ENCODE peak calls at places on chromosomes 7 and 10, in six cellular contexts. One of them, this sample, is unnamed.

GRCh38 chr10:110533149-110533548 is 34.3 kb upstream of the SMC3 start:
- DNase-seq in HEK293T: no peak
- DNase-seq in AG08396: no peak
- DNase-seq in fibroblast of mammary gland: no peak
- DNase-seq in pons: no peak
- DNase-seq in colonic mucosa: no peak
- DNase-seq in this sample: no peak

GRCh38 chr10:130412317-130412716 is 276.1 kb downstream of the GLRX3 start:
- DNase-seq in HEK293T: no peak
- DNase-seq in AG08396: no peak
- DNase-seq in fibroblast of mammary gland: no peak
- DNase-seq in pons: no peak
- DNase-seq in colonic mucosa: no peak
- DNase-seq in this sample: no peak

GRCh38 chr7:130721486-130722277 is 12.3 kb downstream of the KLF14 start:
- DNase-seq in HEK293T: peak; percentile 65
- DNase-seq in AG08396: peak; percentile 66
- DNase-seq in fibroblast of mammary gland: peak; percentile 71
- DNase-seq in pons: peak; percentile 83
- DNase-seq in colonic mucosa: peak; percentile 39
- DNase-seq in this sample: peak; percentile 49

GRCh38 chr10:122152544-122152943 is 118.6 kb upstream of the BTBD16 start:
- DNase-seq in HEK293T: no peak
- DNase-seq in AG08396: peak; percentile 80
- DNase-seq in fibroblast of mammary gland: peak; percentile 96
- DNase-seq in pons: peak; percentile 97
- DNase-seq in colonic mucosa: no peak
- DNase-seq in this sample: no peak

GRCh38 chr10:72490951-72491350 is 134.9 kb downstream of the MICU1 start:
- DNase-seq in HEK293T: no peak
- DNase-seq in AG08396: peak; percentile 14
- DNase-seq in fibroblast of mammary gland: peak; percentile 79
- DNase-seq in pons: no peak
- DNase-seq in colonic mucosa: no peak
- DNase-seq in this sample: no peak

GRCh38 chr10:14507156-14507555 is 176.4 kb upstream of the FRMD4A start:
- DNase-seq in HEK293T: no peak
- DNase-seq in AG08396: no peak
- DNase-seq in fibroblast of mammary gland: no peak
- DNase-seq in pons: no peak
- DNase-seq in colonic mucosa: no peak
- DNase-seq in this sample: no peak

GRCh38 chr10:30349967-30350735 is 1.1 kb upstream of the MTPAP start:
- DNase-seq in HEK293T: no peak
- DNase-seq in AG08396: no peak
- DNase-seq in fibroblast of mammary gland: no peak
- DNase-seq in pons: no peak
- DNase-seq in colonic mucosa: no peak
- DNase-seq in this sample: no peak

GRCh38 chr10:89217057-89217990 is 10.2 kb upstream of the CH25H start:
- DNase-seq in HEK293T: peak; percentile 23
- DNase-seq in AG08396: peak; percentile 21
- DNase-seq in fibroblast of mammary gland: peak; percentile 69
- DNase-seq in pons: peak; percentile 91
- DNase-seq in colonic mucosa: peak; percentile 71
- DNase-seq in this sample: peak; percentile 43

GRCh38 chr10:5078781-5079180 is 15.4 kb upstream of the AKR1C3 start:
- DNase-seq in HEK293T: no peak
- DNase-seq in AG08396: no peak
- DNase-seq in fibroblast of mammary gland: no peak
- DNase-seq in pons: no peak
- DNase-seq in colonic mucosa: no peak
- DNase-seq in this sample: no peak

GRCh38 chr7:93799750-93800357 is 90.7 kb downstream of the TFPI2 start:
- DNase-seq in HEK293T: no peak
- DNase-seq in AG08396: peak; percentile 6
- DNase-seq in fibroblast of mammary gland: peak; percentile 42
- DNase-seq in pons: no peak
- DNase-seq in colonic mucosa: no peak
- DNase-seq in this sample: no peak

GRCh38 chr7:29921404-29922010 is 68.1 kb downstream of the SCRN1 start:
- DNase-seq in HEK293T: peak; percentile 78
- DNase-seq in AG08396: peak; percentile 61
- DNase-seq in fibroblast of mammary gland: peak; percentile 70
- DNase-seq in pons: peak; percentile 73
- DNase-seq in colonic mucosa: peak; percentile 41
- DNase-seq in this sample: peak; percentile 52

GRCh38 chr10:96061232-96061631 is 17.8 kb downstream of the CCNJ start:
- DNase-seq in HEK293T: no peak
- DNase-seq in AG08396: no peak
- DNase-seq in fibroblast of mammary gland: no peak
- DNase-seq in pons: no peak
- DNase-seq in colonic mucosa: no peak
- DNase-seq in this sample: no peak

GRCh38 chr10:13894412-13895093 is 307.8 kb downstream of the PRPF18 start:
- DNase-seq in HEK293T: no peak
- DNase-seq in AG08396: no peak
- DNase-seq in fibroblast of mammary gland: peak; percentile 25
- DNase-seq in pons: no peak
- DNase-seq in colonic mucosa: no peak
- DNase-seq in this sample: no peak

GRCh38 chr7:16114633-16115032 is 306.7 kb downstream of the CRPPA start:
- DNase-seq in HEK293T: no peak
- DNase-seq in AG08396: no peak
- DNase-seq in fibroblast of mammary gland: peak; percentile 75
- DNase-seq in pons: no peak
- DNase-seq in colonic mucosa: no peak
- DNase-seq in this sample: no peak

GRCh38 chr7:87513735-87514319 is 38.3 kb upstream of the ABCB4 start:
- DNase-seq in HEK293T: no peak
- DNase-seq in AG08396: no peak
- DNase-seq in fibroblast of mammary gland: no peak
- DNase-seq in pons: no peak
- DNase-seq in colonic mucosa: no peak
- DNase-seq in this sample: no peak

GRCh38 chr7:101163281-101164070 is 1.9 kb downstream of the VGF start:
- DNase-seq in HEK293T: no peak
- DNase-seq in AG08396: no peak
- DNase-seq in fibroblast of mammary gland: no peak
- DNase-seq in pons: no peak
- DNase-seq in colonic mucosa: peak; percentile 57
- DNase-seq in this sample: no peak

GRCh38 chr10:10658157-10658556 is 359.5 kb upstream of the CELF2 start:
- DNase-seq in HEK293T: no peak
- DNase-seq in AG08396: no peak
- DNase-seq in fibroblast of mammary gland: peak; percentile 57
- DNase-seq in pons: no peak
- DNase-seq in colonic mucosa: no peak
- DNase-seq in this sample: no peak

GRCh38 chr10:88346151-88346977 is 236.8 kb downstream of the RNLS start:
- DNase-seq in HEK293T: no peak
- DNase-seq in AG08396: no peak
- DNase-seq in fibroblast of mammary gland: no peak
- DNase-seq in pons: no peak
- DNase-seq in colonic mucosa: no peak
- DNase-seq in this sample: peak; percentile 32

GRCh38 chr7:151987748-151988529 is 31.7 kb downstream of the GALNTL5 start:
- DNase-seq in HEK293T: no peak
- DNase-seq in AG08396: peak; percentile 24
- DNase-seq in fibroblast of mammary gland: peak; percentile 63
- DNase-seq in pons: no peak
- DNase-seq in colonic mucosa: no peak
- DNase-seq in this sample: no peak

GRCh38 chr10:34889004-34889869 is 74.1 kb upstream of the PARD3 start:
- DNase-seq in HEK293T: no peak
- DNase-seq in AG08396: no peak
- DNase-seq in fibroblast of mammary gland: peak; percentile 14
- DNase-seq in pons: no peak
- DNase-seq in colonic mucosa: no peak
- DNase-seq in this sample: no peak

GRCh38 chr10:98321203-98321780 is 53.3 kb upstream of the LOXL4 start:
- DNase-seq in HEK293T: no peak
- DNase-seq in AG08396: no peak
- DNase-seq in fibroblast of mammary gland: no peak
- DNase-seq in pons: no peak
- DNase-seq in colonic mucosa: no peak
- DNase-seq in this sample: no peak

GRCh38 chr10:106175760-106176377 is 988.6 kb downstream of the SORCS1 start:
- DNase-seq in HEK293T: peak; percentile 8
- DNase-seq in AG08396: no peak
- DNase-seq in fibroblast of mammary gland: peak; percentile 37
- DNase-seq in pons: peak; percentile 55
- DNase-seq in colonic mucosa: no peak
- DNase-seq in this sample: no peak

GRCh38 chr7:98178321-98178720 is 32.9 kb upstream of the BHLHA15 start:
- DNase-seq in HEK293T: no peak
- DNase-seq in AG08396: no peak
- DNase-seq in fibroblast of mammary gland: no peak
- DNase-seq in pons: peak; percentile 66
- DNase-seq in colonic mucosa: no peak
- DNase-seq in this sample: no peak

GRCh38 chr7:66304536-66304935 is 99.4 kb downstream of the TPST1 start:
- DNase-seq in HEK293T: no peak
- DNase-seq in AG08396: no peak
- DNase-seq in fibroblast of mammary gland: peak; percentile 37
- DNase-seq in pons: no peak
- DNase-seq in colonic mucosa: no peak
- DNase-seq in this sample: no peak

GRCh38 chr10:89426230-89426868 is 12.0 kb downstream of the IFIT5 start:
- DNase-seq in HEK293T: peak; percentile 53
- DNase-seq in AG08396: peak; percentile 55
- DNase-seq in fibroblast of mammary gland: peak; percentile 79
- DNase-seq in pons: peak; percentile 69
- DNase-seq in colonic mucosa: no peak
- DNase-seq in this sample: peak; percentile 41

GRCh38 chr7:18873674-18874341 is 243.6 kb downstream of the TWIST1 start:
- DNase-seq in HEK293T: peak; percentile 38
- DNase-seq in AG08396: peak; percentile 27
- DNase-seq in fibroblast of mammary gland: peak; percentile 75
- DNase-seq in pons: no peak
- DNase-seq in colonic mucosa: no peak
- DNase-seq in this sample: no peak

GRCh38 chr10:97319671-97320479 is 804 bp downstream of the FRAT1 start:
- DNase-seq in HEK293T: no peak
- DNase-seq in AG08396: peak; percentile 40
- DNase-seq in fibroblast of mammary gland: peak; percentile 14
- DNase-seq in pons: peak; percentile 32
- DNase-seq in colonic mucosa: peak; percentile 69
- DNase-seq in this sample: peak; percentile 54

GRCh38 chr7:3162286-3162685 is 118.6 kb upstream of the CARD11 start:
- DNase-seq in HEK293T: no peak
- DNase-seq in AG08396: no peak
- DNase-seq in fibroblast of mammary gland: peak; percentile 33
- DNase-seq in pons: peak; percentile 9
- DNase-seq in colonic mucosa: no peak
- DNase-seq in this sample: no peak

GRCh38 chr7:136104269-136104603 is 127.1 kb upstream of the MTPN start:
- DNase-seq in HEK293T: no peak
- DNase-seq in AG08396: no peak
- DNase-seq in fibroblast of mammary gland: no peak
- DNase-seq in pons: no peak
- DNase-seq in colonic mucosa: no peak
- DNase-seq in this sample: no peak

GRCh38 chr10:68560916-68561691 is 967 bp downstream of the TET1 start:
- DNase-seq in HEK293T: peak; percentile 61
- DNase-seq in AG08396: peak; percentile 70
- DNase-seq in fibroblast of mammary gland: peak; percentile 38
- DNase-seq in pons: no peak
- DNase-seq in colonic mucosa: no peak
- DNase-seq in this sample: peak; percentile 27

GRCh38 chr10:47311900-47312662 is 10.2 kb upstream of the GDF2 start:
- DNase-seq in HEK293T: peak; percentile 79
- DNase-seq in AG08396: peak; percentile 91
- DNase-seq in fibroblast of mammary gland: peak; percentile 51
- DNase-seq in pons: peak; percentile 80
- DNase-seq in colonic mucosa: peak; percentile 87
- DNase-seq in this sample: peak; percentile 48